ENCODE peak calls at places on chromosomes 4 and X, in four cellular contexts. One of them, this sample, is unnamed.

GRCh38 chr4:77156912-77157858 is at the start of gene CCNG2:
- DNase-seq in hypothalamus: peak
- DNase-seq in head of caudate nucleus: peak
- DNase-seq in foreskin fibroblast: peak
- DNase-seq in this sample: peak

GRCh38 chrX:132480581-132481203 is 8.1 kb downstream of the MBNL3 start:
- DNase-seq in hypothalamus: no peak
- DNase-seq in head of caudate nucleus: no peak
- DNase-seq in foreskin fibroblast: peak
- DNase-seq in this sample: peak

GRCh38 chr4:65139998-65140397 is 530.3 kb downstream of the EPHA5 start:
- DNase-seq in hypothalamus: no peak
- DNase-seq in head of caudate nucleus: no peak
- DNase-seq in foreskin fibroblast: no peak
- DNase-seq in this sample: no peak

GRCh38 chrX:103774070-103774642 is 2.5 kb upstream of the PLP1 start:
- DNase-seq in hypothalamus: no peak
- DNase-seq in head of caudate nucleus: no peak
- DNase-seq in foreskin fibroblast: peak
- DNase-seq in this sample: no peak

GRCh38 chr4:6032249-6033244 is 14.3 kb upstream of the C4orf50 start:
- DNase-seq in hypothalamus: no peak
- DNase-seq in head of caudate nucleus: no peak
- DNase-seq in foreskin fibroblast: no peak
- DNase-seq in this sample: no peak

GRCh38 chr4:46508216-46508615 is 118.3 kb upstream of the GABRA2 start:
- DNase-seq in hypothalamus: no peak
- DNase-seq in head of caudate nucleus: no peak
- DNase-seq in foreskin fibroblast: no peak
- DNase-seq in this sample: no peak

GRCh38 chr4:89099034-89099433 is 12.3 kb upstream of the TIGD2 start:
- DNase-seq in hypothalamus: no peak
- DNase-seq in head of caudate nucleus: no peak
- DNase-seq in foreskin fibroblast: no peak
- DNase-seq in this sample: no peak

GRCh38 chr4:53273726-53274125 is 92.1 kb downstream of the SCFD2 start:
- DNase-seq in hypothalamus: no peak
- DNase-seq in head of caudate nucleus: no peak
- DNase-seq in foreskin fibroblast: peak
- DNase-seq in this sample: no peak

GRCh38 chr4:113328514-113328913 is 279.1 kb downstream of the ANK2 start:
- DNase-seq in hypothalamus: no peak
- DNase-seq in head of caudate nucleus: no peak
- DNase-seq in foreskin fibroblast: no peak
- DNase-seq in this sample: no peak

GRCh38 chr4:112862318-112862674 is 187.2 kb upstream of the ANK2 start:
- DNase-seq in hypothalamus: no peak
- DNase-seq in head of caudate nucleus: no peak
- DNase-seq in foreskin fibroblast: no peak
- DNase-seq in this sample: no peak

GRCh38 chrX:37825225-37825842 is 22.0 kb downstream of the DYNLT3 start:
- DNase-seq in hypothalamus: no peak
- DNase-seq in head of caudate nucleus: peak
- DNase-seq in foreskin fibroblast: no peak
- DNase-seq in this sample: peak

GRCh38 chr4:172666711-172667368 is 501.8 kb upstream of the GALNT7 start:
- DNase-seq in hypothalamus: no peak
- DNase-seq in head of caudate nucleus: no peak
- DNase-seq in foreskin fibroblast: peak
- DNase-seq in this sample: no peak

GRCh38 chrX:154457491-154458115 is 478 bp upstream of the PLXNA3 start:
- DNase-seq in hypothalamus: no peak
- DNase-seq in head of caudate nucleus: peak
- DNase-seq in foreskin fibroblast: no peak
- DNase-seq in this sample: peak

GRCh38 chrX:142184756-142185602 is 20.1 kb downstream of the MAGEC2 start:
- DNase-seq in hypothalamus: no peak
- DNase-seq in head of caudate nucleus: no peak
- DNase-seq in foreskin fibroblast: no peak
- DNase-seq in this sample: no peak

GRCh38 chr4:185811509-185812364 is at the start of gene SORBS2:
- DNase-seq in hypothalamus: no peak
- DNase-seq in head of caudate nucleus: peak
- DNase-seq in foreskin fibroblast: no peak
- DNase-seq in this sample: no peak

GRCh38 chrX:38610839-38611238 is 49.5 kb downstream of the TSPAN7 start:
- DNase-seq in hypothalamus: no peak
- DNase-seq in head of caudate nucleus: no peak
- DNase-seq in foreskin fibroblast: no peak
- DNase-seq in this sample: no peak

GRCh38 chr4:4913147-4913561 is 53.7 kb downstream of the MSX1 start:
- DNase-seq in hypothalamus: no peak
- DNase-seq in head of caudate nucleus: no peak
- DNase-seq in foreskin fibroblast: no peak
- DNase-seq in this sample: no peak

GRCh38 chr4:118801895-118802575 is 33.9 kb downstream of the SEC24D start:
- DNase-seq in hypothalamus: no peak
- DNase-seq in head of caudate nucleus: no peak
- DNase-seq in foreskin fibroblast: no peak
- DNase-seq in this sample: no peak

GRCh38 chrX:68462653-68463052 is 29.4 kb upstream of the OPHN1 start:
- DNase-seq in hypothalamus: no peak
- DNase-seq in head of caudate nucleus: no peak
- DNase-seq in foreskin fibroblast: peak
- DNase-seq in this sample: peak

GRCh38 chr4:40606239-40606767 is 23.4 kb downstream of the RBM47 start:
- DNase-seq in hypothalamus: no peak
- DNase-seq in head of caudate nucleus: no peak
- DNase-seq in foreskin fibroblast: no peak
- DNase-seq in this sample: no peak